ENCODE peak calls at places on chromosome 7, in seven cellular contexts. One of them, this sample, is unnamed.

GRCh38 chr7:135774284-135774683 is 25.7 kb upstream of the FAM180A start:
- DNase-seq in NB4: no peak
- DNase-seq in SK-MEL-5: no peak
- DNase-seq in CD4-positive, alpha-beta T cell: no peak
- DNase-seq in stimulated activated CD4-positive, alpha-beta T cell treated with anti-CD3 and anti-CD28 coated beads, Interleukin-1b, Interleukin-23, amount 100 ng/mL, for 24 hours: no peak
- DNase-seq in coronary artery: no peak
- DNase-seq in fibroblast of pulmonary artery: peak; percentile 60
- DNase-seq in this sample: no peak

GRCh38 chr7:142375710-142376313 is 118.0 kb upstream of the PRSS58 start:
- DNase-seq in coronary artery: no peak
- DNase-seq in NB4: peak; percentile 82
- DNase-seq in stimulated activated CD4-positive, alpha-beta T cell treated with anti-CD3 and anti-CD28 coated beads, Interleukin-1b, Interleukin-23, amount 100 ng/mL, for 24 hours: no peak
- DNase-seq in CD4-positive, alpha-beta T cell: no peak
- DNase-seq in SK-MEL-5: peak; percentile 89
- DNase-seq in fibroblast of pulmonary artery: no peak
- DNase-seq in this sample: no peak

GRCh38 chr7:94258856-94259255 is 135.8 kb upstream of the COL1A2 start:
- DNase-seq in stimulated activated CD4-positive, alpha-beta T cell treated with anti-CD3 and anti-CD28 coated beads, Interleukin-1b, Interleukin-23, amount 100 ng/mL, for 24 hours: no peak
- DNase-seq in coronary artery: no peak
- DNase-seq in NB4: no peak
- DNase-seq in CD4-positive, alpha-beta T cell: no peak
- DNase-seq in SK-MEL-5: no peak
- DNase-seq in fibroblast of pulmonary artery: no peak
- DNase-seq in this sample: no peak

GRCh38 chr7:121034929-121035328 is 46.4 kb downstream of the CPED1 start:
- DNase-seq in fibroblast of pulmonary artery: no peak
- DNase-seq in NB4: no peak
- DNase-seq in coronary artery: no peak
- DNase-seq in CD4-positive, alpha-beta T cell: no peak
- DNase-seq in SK-MEL-5: no peak
- DNase-seq in stimulated activated CD4-positive, alpha-beta T cell treated with anti-CD3 and anti-CD28 coated beads, Interleukin-1b, Interleukin-23, amount 100 ng/mL, for 24 hours: no peak
- DNase-seq in this sample: no peak

GRCh38 chr7:129890090-129890489 is 62.7 kb downstream of the UBE2H start:
- DNase-seq in coronary artery: no peak
- DNase-seq in NB4: no peak
- DNase-seq in stimulated activated CD4-positive, alpha-beta T cell treated with anti-CD3 and anti-CD28 coated beads, Interleukin-1b, Interleukin-23, amount 100 ng/mL, for 24 hours: no peak
- DNase-seq in SK-MEL-5: no peak
- DNase-seq in fibroblast of pulmonary artery: no peak
- DNase-seq in CD4-positive, alpha-beta T cell: no peak
- DNase-seq in this sample: no peak

GRCh38 chr7:95097851-95098250 is 190.5 kb downstream of the PPP1R9A start:
- DNase-seq in NB4: no peak
- DNase-seq in stimulated activated CD4-positive, alpha-beta T cell treated with anti-CD3 and anti-CD28 coated beads, Interleukin-1b, Interleukin-23, amount 100 ng/mL, for 24 hours: no peak
- DNase-seq in fibroblast of pulmonary artery: no peak
- DNase-seq in SK-MEL-5: no peak
- DNase-seq in coronary artery: no peak
- DNase-seq in CD4-positive, alpha-beta T cell: no peak
- DNase-seq in this sample: no peak

GRCh38 chr7:15628876-15629275 is 57.6 kb downstream of the MEOX2 start:
- DNase-seq in fibroblast of pulmonary artery: no peak
- DNase-seq in stimulated activated CD4-positive, alpha-beta T cell treated with anti-CD3 and anti-CD28 coated beads, Interleukin-1b, Interleukin-23, amount 100 ng/mL, for 24 hours: no peak
- DNase-seq in SK-MEL-5: no peak
- DNase-seq in CD4-positive, alpha-beta T cell: no peak
- DNase-seq in coronary artery: no peak
- DNase-seq in NB4: no peak
- DNase-seq in this sample: no peak

GRCh38 chr7:30920021-30920583 is 8.4 kb downstream of the AQP1 start:
- DNase-seq in coronary artery: peak; percentile 75
- DNase-seq in stimulated activated CD4-positive, alpha-beta T cell treated with anti-CD3 and anti-CD28 coated beads, Interleukin-1b, Interleukin-23, amount 100 ng/mL, for 24 hours: no peak
- DNase-seq in fibroblast of pulmonary artery: no peak
- DNase-seq in CD4-positive, alpha-beta T cell: no peak
- DNase-seq in SK-MEL-5: no peak
- DNase-seq in NB4: no peak
- DNase-seq in this sample: no peak

GRCh38 chr7:28517206-28517605 is 104.9 kb downstream of the CREB5 start:
- DNase-seq in coronary artery: no peak
- DNase-seq in CD4-positive, alpha-beta T cell: no peak
- DNase-seq in SK-MEL-5: no peak
- DNase-seq in fibroblast of pulmonary artery: no peak
- DNase-seq in NB4: no peak
- DNase-seq in stimulated activated CD4-positive, alpha-beta T cell treated with anti-CD3 and anti-CD28 coated beads, Interleukin-1b, Interleukin-23, amount 100 ng/mL, for 24 hours: no peak
- DNase-seq in this sample: no peak

GRCh38 chr7:35025391-35025870 is 11.9 kb downstream of the DPY19L1 start:
- DNase-seq in CD4-positive, alpha-beta T cell: no peak
- DNase-seq in coronary artery: no peak
- DNase-seq in fibroblast of pulmonary artery: no peak
- DNase-seq in stimulated activated CD4-positive, alpha-beta T cell treated with anti-CD3 and anti-CD28 coated beads, Interleukin-1b, Interleukin-23, amount 100 ng/mL, for 24 hours: no peak
- DNase-seq in SK-MEL-5: no peak
- DNase-seq in NB4: no peak
- DNase-seq in this sample: no peak

GRCh38 chr7:25564980-25565379 is 336.7 kb upstream of the NPVF start:
- DNase-seq in stimulated activated CD4-positive, alpha-beta T cell treated with anti-CD3 and anti-CD28 coated beads, Interleukin-1b, Interleukin-23, amount 100 ng/mL, for 24 hours: no peak
- DNase-seq in CD4-positive, alpha-beta T cell: no peak
- DNase-seq in coronary artery: no peak
- DNase-seq in NB4: no peak
- DNase-seq in fibroblast of pulmonary artery: no peak
- DNase-seq in SK-MEL-5: no peak
- DNase-seq in this sample: no peak

GRCh38 chr7:69349291-69349690 is 249.0 kb upstream of the AUTS2 start:
- DNase-seq in SK-MEL-5: no peak
- DNase-seq in stimulated activated CD4-positive, alpha-beta T cell treated with anti-CD3 and anti-CD28 coated beads, Interleukin-1b, Interleukin-23, amount 100 ng/mL, for 24 hours: no peak
- DNase-seq in fibroblast of pulmonary artery: no peak
- DNase-seq in coronary artery: no peak
- DNase-seq in CD4-positive, alpha-beta T cell: no peak
- DNase-seq in NB4: no peak
- DNase-seq in this sample: no peak

GRCh38 chr7:96246972-96247371 is 74.9 kb downstream of the SLC25A13 start:
- DNase-seq in stimulated activated CD4-positive, alpha-beta T cell treated with anti-CD3 and anti-CD28 coated beads, Interleukin-1b, Interleukin-23, amount 100 ng/mL, for 24 hours: no peak
- DNase-seq in fibroblast of pulmonary artery: no peak
- DNase-seq in NB4: no peak
- DNase-seq in SK-MEL-5: no peak
- DNase-seq in coronary artery: no peak
- DNase-seq in CD4-positive, alpha-beta T cell: no peak
- DNase-seq in this sample: no peak

GRCh38 chr7:96700516-96700915 is 9.1 kb downstream of the SEM1 start:
- DNase-seq in stimulated activated CD4-positive, alpha-beta T cell treated with anti-CD3 and anti-CD28 coated beads, Interleukin-1b, Interleukin-23, amount 100 ng/mL, for 24 hours: no peak
- DNase-seq in fibroblast of pulmonary artery: no peak
- DNase-seq in SK-MEL-5: no peak
- DNase-seq in CD4-positive, alpha-beta T cell: no peak
- DNase-seq in coronary artery: no peak
- DNase-seq in NB4: no peak
- DNase-seq in this sample: no peak

GRCh38 chr7:6382797-6383196 is 65.0 kb downstream of the DAGLB start:
- DNase-seq in stimulated activated CD4-positive, alpha-beta T cell treated with anti-CD3 and anti-CD28 coated beads, Interleukin-1b, Interleukin-23, amount 100 ng/mL, for 24 hours: no peak
- DNase-seq in SK-MEL-5: no peak
- DNase-seq in coronary artery: no peak
- DNase-seq in fibroblast of pulmonary artery: peak; percentile 24
- DNase-seq in CD4-positive, alpha-beta T cell: no peak
- DNase-seq in NB4: peak; percentile 48
- DNase-seq in this sample: no peak

GRCh38 chr7:158431941-158432347 is 155.7 kb downstream of the PTPRN2 start:
- DNase-seq in fibroblast of pulmonary artery: peak; percentile 88
- DNase-seq in coronary artery: peak; percentile 82
- DNase-seq in CD4-positive, alpha-beta T cell: no peak
- DNase-seq in NB4: peak; percentile 26
- DNase-seq in stimulated activated CD4-positive, alpha-beta T cell treated with anti-CD3 and anti-CD28 coated beads, Interleukin-1b, Interleukin-23, amount 100 ng/mL, for 24 hours: no peak
- DNase-seq in SK-MEL-5: peak; percentile 16
- DNase-seq in this sample: no peak

GRCh38 chr7:64653721-64654401 is 12.1 kb upstream of the ZNF107 start:
- DNase-seq in stimulated activated CD4-positive, alpha-beta T cell treated with anti-CD3 and anti-CD28 coated beads, Interleukin-1b, Interleukin-23, amount 100 ng/mL, for 24 hours: no peak
- DNase-seq in fibroblast of pulmonary artery: no peak
- DNase-seq in NB4: no peak
- DNase-seq in CD4-positive, alpha-beta T cell: no peak
- DNase-seq in coronary artery: no peak
- DNase-seq in SK-MEL-5: no peak
- DNase-seq in this sample: no peak

GRCh38 chr7:45067582-45067981 is 21.2 kb downstream of the NACAD start:
- DNase-seq in CD4-positive, alpha-beta T cell: no peak
- DNase-seq in stimulated activated CD4-positive, alpha-beta T cell treated with anti-CD3 and anti-CD28 coated beads, Interleukin-1b, Interleukin-23, amount 100 ng/mL, for 24 hours: no peak
- DNase-seq in coronary artery: no peak
- DNase-seq in SK-MEL-5: no peak
- DNase-seq in NB4: no peak
- DNase-seq in fibroblast of pulmonary artery: no peak
- DNase-seq in this sample: no peak

GRCh38 chr7:90320801-90321494 is at the start of gene FAM237B:
- DNase-seq in CD4-positive, alpha-beta T cell: no peak
- DNase-seq in fibroblast of pulmonary artery: peak; percentile 26
- DNase-seq in NB4: no peak
- DNase-seq in SK-MEL-5: no peak
- DNase-seq in coronary artery: no peak
- DNase-seq in stimulated activated CD4-positive, alpha-beta T cell treated with anti-CD3 and anti-CD28 coated beads, Interleukin-1b, Interleukin-23, amount 100 ng/mL, for 24 hours: no peak
- DNase-seq in this sample: peak; percentile 12

GRCh38 chr7:14747701-14748100 is 154.8 kb downstream of the DGKB start:
- DNase-seq in NB4: no peak
- DNase-seq in SK-MEL-5: peak; percentile 72
- DNase-seq in coronary artery: no peak
- DNase-seq in fibroblast of pulmonary artery: peak; percentile 69
- DNase-seq in CD4-positive, alpha-beta T cell: no peak
- DNase-seq in stimulated activated CD4-positive, alpha-beta T cell treated with anti-CD3 and anti-CD28 coated beads, Interleukin-1b, Interleukin-23, amount 100 ng/mL, for 24 hours: no peak
- DNase-seq in this sample: no peak

GRCh38 chr7:156475666-156476065 is 164.9 kb upstream of the RNF32 start:
- DNase-seq in NB4: peak; percentile 42
- DNase-seq in coronary artery: no peak
- DNase-seq in CD4-positive, alpha-beta T cell: no peak
- DNase-seq in stimulated activated CD4-positive, alpha-beta T cell treated with anti-CD3 and anti-CD28 coated beads, Interleukin-1b, Interleukin-23, amount 100 ng/mL, for 24 hours: no peak
- DNase-seq in fibroblast of pulmonary artery: peak; percentile 5
- DNase-seq in SK-MEL-5: no peak
- DNase-seq in this sample: no peak

GRCh38 chr7:21868647-21868896 is 77.1 kb downstream of the CDCA7L start:
- DNase-seq in fibroblast of pulmonary artery: no peak
- DNase-seq in CD4-positive, alpha-beta T cell: no peak
- DNase-seq in coronary artery: no peak
- DNase-seq in stimulated activated CD4-positive, alpha-beta T cell treated with anti-CD3 and anti-CD28 coated beads, Interleukin-1b, Interleukin-23, amount 100 ng/mL, for 24 hours: no peak
- DNase-seq in NB4: no peak
- DNase-seq in SK-MEL-5: no peak
- DNase-seq in this sample: no peak

GRCh38 chr7:133536450-133536849 is 283.6 kb downstream of the EXOC4 start:
- DNase-seq in fibroblast of pulmonary artery: no peak
- DNase-seq in SK-MEL-5: no peak
- DNase-seq in NB4: no peak
- DNase-seq in stimulated activated CD4-positive, alpha-beta T cell treated with anti-CD3 and anti-CD28 coated beads, Interleukin-1b, Interleukin-23, amount 100 ng/mL, for 24 hours: no peak
- DNase-seq in coronary artery: no peak
- DNase-seq in CD4-positive, alpha-beta T cell: no peak
- DNase-seq in this sample: no peak

GRCh38 chr7:150941983-150942590 is 36.0 kb downstream of the KCNH2 start:
- DNase-seq in CD4-positive, alpha-beta T cell: peak; percentile 53
- DNase-seq in stimulated activated CD4-positive, alpha-beta T cell treated with anti-CD3 and anti-CD28 coated beads, Interleukin-1b, Interleukin-23, amount 100 ng/mL, for 24 hours: peak; percentile 14
- DNase-seq in fibroblast of pulmonary artery: no peak
- DNase-seq in NB4: peak; percentile 89
- DNase-seq in SK-MEL-5: no peak
- DNase-seq in coronary artery: no peak
- DNase-seq in this sample: no peak

GRCh38 chr7:133554330-133554729 is 301.5 kb downstream of the EXOC4 start:
- DNase-seq in coronary artery: no peak
- DNase-seq in stimulated activated CD4-positive, alpha-beta T cell treated with anti-CD3 and anti-CD28 coated beads, Interleukin-1b, Interleukin-23, amount 100 ng/mL, for 24 hours: no peak
- DNase-seq in fibroblast of pulmonary artery: no peak
- DNase-seq in SK-MEL-5: no peak
- DNase-seq in CD4-positive, alpha-beta T cell: no peak
- DNase-seq in NB4: no peak
- DNase-seq in this sample: no peak

GRCh38 chr7:102029616-102030015 is 212.2 kb downstream of the CUX1 start:
- DNase-seq in coronary artery: no peak
- DNase-seq in stimulated activated CD4-positive, alpha-beta T cell treated with anti-CD3 and anti-CD28 coated beads, Interleukin-1b, Interleukin-23, amount 100 ng/mL, for 24 hours: no peak
- DNase-seq in CD4-positive, alpha-beta T cell: no peak
- DNase-seq in SK-MEL-5: no peak
- DNase-seq in NB4: no peak
- DNase-seq in fibroblast of pulmonary artery: no peak
- DNase-seq in this sample: no peak

GRCh38 chr7:157622000-157622399 is 285.2 kb downstream of the DNAJB6 start:
- DNase-seq in stimulated activated CD4-positive, alpha-beta T cell treated with anti-CD3 and anti-CD28 coated beads, Interleukin-1b, Interleukin-23, amount 100 ng/mL, for 24 hours: no peak
- DNase-seq in SK-MEL-5: no peak
- DNase-seq in coronary artery: no peak
- DNase-seq in CD4-positive, alpha-beta T cell: peak; percentile 41
- DNase-seq in fibroblast of pulmonary artery: no peak
- DNase-seq in NB4: no peak
- DNase-seq in this sample: no peak

GRCh38 chr7:127865466-127865865 is 165.8 kb downstream of the LRRC4 start:
- DNase-seq in CD4-positive, alpha-beta T cell: no peak
- DNase-seq in coronary artery: no peak
- DNase-seq in SK-MEL-5: no peak
- DNase-seq in stimulated activated CD4-positive, alpha-beta T cell treated with anti-CD3 and anti-CD28 coated beads, Interleukin-1b, Interleukin-23, amount 100 ng/mL, for 24 hours: no peak
- DNase-seq in NB4: no peak
- DNase-seq in fibroblast of pulmonary artery: peak; percentile 81
- DNase-seq in this sample: no peak

GRCh38 chr7:116426428-116427156 is 72.9 kb upstream of the CAV2 start:
- DNase-seq in CD4-positive, alpha-beta T cell: no peak
- DNase-seq in SK-MEL-5: no peak
- DNase-seq in fibroblast of pulmonary artery: peak; percentile 89
- DNase-seq in coronary artery: no peak
- DNase-seq in NB4: no peak
- DNase-seq in stimulated activated CD4-positive, alpha-beta T cell treated with anti-CD3 and anti-CD28 coated beads, Interleukin-1b, Interleukin-23, amount 100 ng/mL, for 24 hours: no peak
- DNase-seq in this sample: no peak

GRCh38 chr7:13839063-13839462 is 150.4 kb downstream of the ETV1 start:
- DNase-seq in coronary artery: no peak
- DNase-seq in stimulated activated CD4-positive, alpha-beta T cell treated with anti-CD3 and anti-CD28 coated beads, Interleukin-1b, Interleukin-23, amount 100 ng/mL, for 24 hours: no peak
- DNase-seq in SK-MEL-5: no peak
- DNase-seq in NB4: no peak
- DNase-seq in fibroblast of pulmonary artery: no peak
- DNase-seq in CD4-positive, alpha-beta T cell: no peak
- DNase-seq in this sample: no peak

GRCh38 chr7:50595538-50596102 is 30.4 kb upstream of the DDC start:
- DNase-seq in CD4-positive, alpha-beta T cell: peak; percentile 22
- DNase-seq in coronary artery: no peak
- DNase-seq in NB4: peak; percentile 33
- DNase-seq in stimulated activated CD4-positive, alpha-beta T cell treated with anti-CD3 and anti-CD28 coated beads, Interleukin-1b, Interleukin-23, amount 100 ng/mL, for 24 hours: no peak
- DNase-seq in fibroblast of pulmonary artery: peak; percentile 76
- DNase-seq in SK-MEL-5: peak; percentile 63
- DNase-seq in this sample: no peak

GRCh38 chr7:27172823-27173411 is 1.2 kb downstream of the HOXA10 start:
- DNase-seq in CD4-positive, alpha-beta T cell: no peak
- DNase-seq in stimulated activated CD4-positive, alpha-beta T cell treated with anti-CD3 and anti-CD28 coated beads, Interleukin-1b, Interleukin-23, amount 100 ng/mL, for 24 hours: no peak
- DNase-seq in fibroblast of pulmonary artery: no peak
- DNase-seq in SK-MEL-5: no peak
- DNase-seq in coronary artery: no peak
- DNase-seq in NB4: peak; percentile 88
- DNase-seq in this sample: no peak

GRCh38 chr7:151349507-151349853 is 7.9 kb downstream of the NUB1 start:
- DNase-seq in NB4: no peak
- DNase-seq in coronary artery: no peak
- DNase-seq in SK-MEL-5: no peak
- DNase-seq in fibroblast of pulmonary artery: no peak
- DNase-seq in CD4-positive, alpha-beta T cell: no peak
- DNase-seq in stimulated activated CD4-positive, alpha-beta T cell treated with anti-CD3 and anti-CD28 coated beads, Interleukin-1b, Interleukin-23, amount 100 ng/mL, for 24 hours: no peak
- DNase-seq in this sample: peak; percentile 26

GRCh38 chr7:106462365-106462859 is 177.6 kb upstream of the NAMPT start:
- DNase-seq in SK-MEL-5: peak; percentile 80
- DNase-seq in stimulated activated CD4-positive, alpha-beta T cell treated with anti-CD3 and anti-CD28 coated beads, Interleukin-1b, Interleukin-23, amount 100 ng/mL, for 24 hours: no peak
- DNase-seq in coronary artery: no peak
- DNase-seq in NB4: peak; percentile 65
- DNase-seq in fibroblast of pulmonary artery: peak; percentile 76
- DNase-seq in CD4-positive, alpha-beta T cell: no peak
- DNase-seq in this sample: peak; percentile 37

GRCh38 chr7:151310578-151310977 is 31.0 kb upstream of the NUB1 start:
- DNase-seq in fibroblast of pulmonary artery: peak; percentile 30
- DNase-seq in coronary artery: peak; percentile 17
- DNase-seq in NB4: peak; percentile 52
- DNase-seq in CD4-positive, alpha-beta T cell: no peak
- DNase-seq in stimulated activated CD4-positive, alpha-beta T cell treated with anti-CD3 and anti-CD28 coated beads, Interleukin-1b, Interleukin-23, amount 100 ng/mL, for 24 hours: no peak
- DNase-seq in SK-MEL-5: peak; percentile 50
- DNase-seq in this sample: no peak